ENCODE peak calls at places on chromosomes 16 and 17, in five cellular contexts. Q, H, X, U and P are unnamed samples.
A peak's percentile ranks its signal among the peaks of the same experiment; 100 is the strongest.

GRCh38 chr17:41959336-41960095 is 7.1 kb upstream of the CNP start:
- DNase-seq in H (peak; percentile 77), X (no peak), Q (peak; percentile 65), U (no peak), P (peak; percentile 78)

GRCh38 chr16:14358697-14359305 is 271.3 kb downstream of the PARN start:
- DNase-seq in Q (no peak), X (no peak), U (no peak), H (no peak), P (no peak)

GRCh38 chr17:48129981-48130380 is 22.4 kb downstream of the SNX11 start:
- DNase-seq in Q (no peak), H (no peak), X (no peak), U (no peak), P (no peak)

GRCh38 chr17:223723-224471 is 42.4 kb upstream of the DOC2B start:
- DNase-seq in U (no peak), X (peak; percentile 20), H (no peak), Q (no peak), P (no peak)

GRCh38 chr16:15535772-15536171 is 101.4 kb downstream of the BMERB1 start:
- DNase-seq in U (no peak), H (no peak), Q (no peak), X (no peak), P (no peak)

GRCh38 chr16:14650629-14651028 is 17.9 kb downstream of the BFAR start:
- DNase-seq in Q (no peak), X (no peak), H (no peak), U (no peak), P (no peak)

GRCh38 chr16:57479422-57480126 is 6.7 kb downstream of the DOK4 start:
- DNase-seq in U (no peak), H (peak; percentile 58), X (peak; percentile 84), Q (no peak), P (peak; percentile 78)

GRCh38 chr17:47810200-47810821 is 11.3 kb downstream of the OSBPL7 start:
- DNase-seq in X (peak; percentile 91), Q (peak; percentile 70), H (peak; percentile 96), U (peak; percentile 74), P (peak; percentile 83)

GRCh38 chr17:15954222-15954621 is 9.3 kb downstream of the ADORA2B start:
- DNase-seq in Q (no peak), H (peak; percentile 73), X (no peak), U (peak; percentile 51), P (peak; percentile 85)

GRCh38 chr17:74739227-74739831 is 2.3 kb downstream of the RAB37 start:
- DNase-seq in Q (peak; percentile 5), X (no peak), U (no peak), H (no peak), P (no peak)

GRCh38 chr17:13337864-13338371 is 263.8 kb downstream of the HS3ST3A1 start:
- DNase-seq in X (no peak), H (peak; percentile 86), U (no peak), Q (peak; percentile 22), P (peak; percentile 82)

GRCh38 chr16:28161626-28162025 is 50.1 kb downstream of the XPO6 start:
- DNase-seq in Q (no peak), H (no peak), X (no peak), U (no peak), P (peak; percentile 40)

GRCh38 chr16:10940501-10941079 is 1.7 kb downstream of the DEXI start:
- DNase-seq in Q (no peak), U (no peak), H (no peak), X (peak; percentile 64), P (no peak)

GRCh38 chr17:16085066-16085699 is 85.6 kb downstream of the TTC19 start:
- DNase-seq in X (no peak), H (peak; percentile 75), U (peak; percentile 79), Q (no peak), P (peak; percentile 85)

GRCh38 chr17:10403589-10403988 is 18.2 kb downstream of the MYH8 start:
- DNase-seq in H (no peak), Q (no peak), X (peak; percentile 45), U (no peak), P (no peak)

GRCh38 chr17:75615301-75615700 is 17.9 kb upstream of the SMIM5 start:
- DNase-seq in X (no peak), U (no peak), H (no peak), Q (no peak), P (no peak)

GRCh38 chr17:83077411-83077810 is 2.0 kb upstream of the METRNL start:
- DNase-seq in H (no peak), X (no peak), U (no peak), Q (no peak), P (no peak)

GRCh38 chr16:4373909-4374742 is 2.5 kb downstream of the VASN start:
- DNase-seq in U (peak; percentile 91), Q (no peak), X (peak; percentile 67), H (peak; percentile 97), P (peak; percentile 96)

GRCh38 chr16:53457670-53458069 is 23.4 kb downstream of the RBL2 start:
- DNase-seq in X (peak; percentile 31), Q (peak; percentile 72), U (no peak), H (peak; percentile 12), P (no peak)

GRCh38 chr16:23807028-23807427 is 28.8 kb upstream of the PRKCB start:
- DNase-seq in Q (no peak), U (no peak), X (no peak), H (no peak), P (no peak)

GRCh38 chr17:17082878-17083277 is 40.6 kb downstream of the MPRIP start:
- DNase-seq in U (no peak), H (no peak), Q (no peak), X (no peak), P (no peak)

GRCh38 chr17:74268554-74268953 is 5.5 kb upstream of the DNAI2 start:
- DNase-seq in Q (no peak), X (no peak), U (no peak), H (no peak), P (no peak)

GRCh38 chr16:85600905-85601639 is 12.1 kb upstream of the GSE1 start:
- DNase-seq in U (no peak), X (no peak), Q (no peak), H (no peak), P (no peak)

GRCh38 chr17:6757747-6758146 is 1.9 kb downstream of the XAF1 start:
- DNase-seq in X (no peak), H (no peak), U (no peak), Q (no peak), P (no peak)

GRCh38 chr16:4606354-4606753 is 8.3 kb downstream of the UBALD1 start:
- DNase-seq in H (no peak), U (no peak), X (no peak), Q (no peak), P (no peak)

GRCh38 chr17:34235389-34236028 is 19.6 kb upstream of the CCL2 start:
- DNase-seq in U (no peak), X (peak; percentile 49), H (no peak), Q (no peak), P (peak; percentile 84)

GRCh38 chr17:21445091-21445650 is 69.0 kb downstream of the KCNJ12 start:
- DNase-seq in Q (no peak), X (no peak), H (no peak), U (no peak), P (no peak)

GRCh38 chr17:879546-879945 is 97.4 kb downstream of the MRM3 start:
- DNase-seq in H (peak; percentile 91), Q (peak; percentile 81), X (peak; percentile 55), U (no peak), P (peak; percentile 80)

GRCh38 chr16:63038563-63039131 is 1002.4 kb upstream of the CDH8 start:
- DNase-seq in U (no peak), H (no peak), X (no peak), Q (no peak), P (no peak)

GRCh38 chr17:80145076-80146075 is 1.6 kb downstream of the EIF4A3 start:
- DNase-seq in H (no peak), X (no peak), U (no peak), Q (no peak), P (no peak)

GRCh38 chr16:346587-346986 is 5.9 kb downstream of the AXIN1 start:
- DNase-seq in X (no peak), Q (no peak), U (no peak), H (no peak), P (peak; percentile 25)

GRCh38 chr16:29141586-29142324 is 156.9 kb downstream of the LAT start:
- DNase-seq in H (no peak), X (no peak), Q (no peak), U (no peak), P (no peak)

GRCh38 chr16:11439790-11440656 is 94.8 kb downstream of the RMI2 start:
- DNase-seq in X (no peak), H (no peak), U (no peak), Q (no peak), P (no peak)

GRCh38 chr16:8649829-8650554 is 24.4 kb upstream of the ABAT start:
- DNase-seq in H (no peak), X (no peak), U (no peak), Q (no peak), P (no peak)